ENCODE peak calls at places on chromosomes 16 and 17, in nine cellular contexts. S, Y, T, P, X, I, V, D and M are unnamed samples.

GRCh38 chr16:71474864-71475263 is 12.8 kb upstream of the ZNF23 start:
- DNase-seq in S (no peak), Y (no peak), T (no peak), P (no peak), X (no peak), I (no peak), V (peak; percentile 90), D (peak; percentile 47), M (no peak)

GRCh38 chr17:17783825-17784598 is 52.8 kb downstream of the SREBF1 start:
- DNase-seq in S (no peak), Y (peak; percentile 82), T (peak; percentile 45), P (peak; percentile 66), X (peak; percentile 72), I (no peak), V (no peak), D (peak; percentile 81), M (no peak)

GRCh38 chr17:13918247-13918646 is 151.1 kb upstream of the COX10 start:
- DNase-seq in S (no peak), Y (no peak), T (no peak), P (no peak), X (no peak), I (no peak), V (no peak), D (no peak), M (no peak)

GRCh38 chr16:12168054-12169018 is 191.8 kb downstream of the SNX29 start:
- DNase-seq in S (no peak), Y (no peak), T (no peak), P (no peak), X (no peak), I (no peak), V (no peak), D (no peak), M (no peak)

GRCh38 chr17:1724351-1724868 is at the start of gene WDR81:
- DNase-seq in S (peak; percentile 89), Y (peak; percentile 96), T (peak; percentile 94), P (peak; percentile 95), X (peak; percentile 97), I (peak; percentile 91), V (peak; percentile 48), D (peak; percentile 91), M (peak; percentile 97)

GRCh38 chr17:74130841-74131240 is 72.6 kb upstream of the RPL38 start:
- DNase-seq in S (no peak), Y (no peak), T (no peak), P (no peak), X (no peak), I (no peak), V (no peak), D (no peak), M (peak; percentile 41)

GRCh38 chr17:83196973-83197880 is 117.8 kb downstream of the METRNL start:
- DNase-seq in S (no peak), Y (peak; percentile 56), T (peak; percentile 33), P (peak; percentile 11), X (peak; percentile 52), I (no peak), V (no peak), D (no peak), M (peak; percentile 56)

GRCh38 chr17:8563981-8564602 is 66.4 kb downstream of the MYH10 start:
- DNase-seq in S (no peak), Y (no peak), T (no peak), P (no peak), X (no peak), I (no peak), V (no peak), D (no peak), M (no peak)

GRCh38 chr17:73325527-73325842 is 13.7 kb upstream of the CDC42EP4 start:
- DNase-seq in S (no peak), Y (peak; percentile 44), T (peak; percentile 65), P (no peak), X (no peak), I (no peak), V (no peak), D (peak; percentile 95), M (no peak)

GRCh38 chr17:16352838-16353701 is at the start of gene CENPV:
- DNase-seq in S (no peak), Y (peak; percentile 70), T (no peak), P (peak; percentile 32), X (peak; percentile 65), I (peak; percentile 40), V (peak; percentile 41), D (peak; percentile 53), M (peak; percentile 79)

GRCh38 chr17:14886200-14886739 is 378.9 kb downstream of the PMP22 start:
- DNase-seq in S (peak; percentile 29), Y (no peak), T (no peak), P (no peak), X (no peak), I (no peak), V (no peak), D (no peak), M (no peak)

GRCh38 chr17:73950515-73950914 is 253.0 kb upstream of the RPL38 start:
- DNase-seq in S (no peak), Y (no peak), T (no peak), P (no peak), X (no peak), I (no peak), V (no peak), D (no peak), M (no peak)

GRCh38 chr17:38447502-38448095 is 19.3 kb downstream of the ARHGAP23 start:
- DNase-seq in S (no peak), Y (no peak), T (no peak), P (no peak), X (no peak), I (no peak), V (no peak), D (no peak), M (no peak)

GRCh38 chr17:40103082-40103741 is 2.8 kb upstream of the NR1D1 start:
- DNase-seq in S (no peak), Y (no peak), T (no peak), P (peak; percentile 14), X (peak; percentile 45), I (no peak), V (no peak), D (no peak), M (no peak)

GRCh38 chr17:32174889-32175288 is 32.6 kb downstream of the RHOT1 start:
- DNase-seq in S (no peak), Y (no peak), T (no peak), P (no peak), X (no peak), I (no peak), V (no peak), D (no peak), M (no peak)

GRCh38 chr16:81679721-81680430 is 99.2 kb upstream of the PLCG2 start:
- DNase-seq in S (no peak), Y (no peak), T (no peak), P (no peak), X (no peak), I (no peak), V (no peak), D (no peak), M (no peak)

GRCh38 chr17:48954300-48954755 is 9.7 kb upstream of the SNF8 start:
- DNase-seq in S (no peak), Y (no peak), T (no peak), P (no peak), X (no peak), I (no peak), V (peak; percentile 69), D (peak; percentile 76), M (no peak)

GRCh38 chr16:28294201-28294600 is 1.9 kb downstream of the SBK1 start:
- DNase-seq in S (no peak), Y (no peak), T (no peak), P (no peak), X (no peak), I (no peak), V (no peak), D (no peak), M (no peak)

GRCh38 chr16:28295213-28295612 is 2.9 kb downstream of the SBK1 start:
- DNase-seq in S (no peak), Y (no peak), T (no peak), P (no peak), X (no peak), I (no peak), V (no peak), D (no peak), M (no peak)

GRCh38 chr16:28291651-28292626 is at the start of gene SBK1:
- DNase-seq in S (peak; percentile 86), Y (peak; percentile 84), T (peak; percentile 63), P (peak; percentile 63), X (peak; percentile 83), I (peak; percentile 74), V (peak; percentile 49), D (peak; percentile 67), M (peak; percentile 89)

GRCh38 chr16:28292731-28293588 is 635 bp downstream of the SBK1 start:
- DNase-seq in S (no peak), Y (no peak), T (no peak), P (no peak), X (peak; percentile 51), I (peak; percentile 44), V (no peak), D (no peak), M (peak; percentile 68)

GRCh38 chr16:28293589-28293935 is 1.2 kb downstream of the SBK1 start:
- DNase-seq in S (no peak), Y (no peak), T (no peak), P (no peak), X (peak; percentile 50), I (no peak), V (no peak), D (no peak), M (no peak)
- H3K4me3 ChIP-seq in S (no peak overlapping the region), Y (no peak overlapping the region), T (no peak overlapping the region), P (no peak overlapping the region), X (peak overlapping the region; percentile 71), I (peak overlapping the region; percentile 70), V (peak overlapping the region; percentile 89), D (peak overlapping the region; percentile 74), M (peak overlapping the region; percentile 56)

GRCh38 chr16:50677351-50677750 is 3.8 kb downstream of the SNX20 start:
- DNase-seq in S (no peak), Y (no peak), T (no peak), P (no peak), X (no peak), I (no peak), V (no peak), D (no peak), M (no peak)
- TF ChIP-seq CTCF in S (peak; percentile 34), Y (peak; percentile 16), T (peak; percentile 26), P (peak; percentile 37), X (peak; percentile 12), I (peak; percentile 12), V (no peak), D (peak; percentile 37), M (peak; percentile 43)

GRCh38 chr16:47938272-47938671 is 217.5 kb downstream of the ABCC12 start:
- DNase-seq in S (no peak), Y (no peak), T (no peak), P (no peak), X (no peak), I (no peak), V (no peak), D (no peak), M (no peak)
- H3K27ac ChIP-seq in S (no peak overlapping the region), Y (no peak overlapping the region), T (no peak overlapping the region), P (no peak overlapping the region), X (no peak overlapping the region), I (no peak overlapping the region), V (no peak overlapping the region), D (no peak overlapping the region), M (no peak overlapping the region)

DNA sequence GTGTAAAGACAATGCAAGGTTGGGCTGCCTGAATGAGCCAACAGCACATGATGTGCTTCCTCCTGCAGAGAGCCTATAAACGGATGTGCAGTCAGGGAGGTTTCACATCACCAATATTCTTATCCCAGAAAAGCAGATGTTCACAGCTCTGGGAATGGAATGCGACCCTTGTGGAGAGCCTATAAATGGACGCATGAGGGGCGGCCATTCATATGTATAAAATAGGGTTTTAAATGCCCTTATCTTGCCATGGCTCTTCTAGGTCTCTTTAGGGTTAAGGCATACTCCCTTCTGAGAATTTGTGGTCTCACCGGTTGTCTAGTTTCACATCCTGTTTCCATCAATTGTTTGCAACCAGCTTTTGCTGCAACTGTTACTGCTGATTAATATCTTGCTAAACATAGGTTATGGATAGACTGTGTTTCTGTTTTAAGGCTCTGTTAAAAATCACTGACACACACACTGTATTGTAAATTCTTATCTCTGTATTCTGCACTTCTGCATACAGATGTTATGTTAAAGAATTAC is 31.9 kb downstream of the SLFN11 start:
- DNase-seq in S (peak; percentile 90), Y (no peak), T (no peak), P (no peak), X (no peak), I (no peak), V (no peak), D (no peak), M (no peak)
- H3K4me3 ChIP-seq in S (peak overlapping the region; percentile 50), Y (no peak overlapping the region), T (no peak overlapping the region), P (no peak overlapping the region), X (no peak overlapping the region), I (no peak overlapping the region), V (no peak overlapping the region), D (no peak overlapping the region), M (no peak overlapping the region)